ENCODE peak calls at places on chromosome 13, in four cellular contexts. U, I, Y and O are unnamed samples.

GRCh38 chr13:91375119-91375729 is 23.2 kb upstream of the GPC5 start:
- DNase-seq in U (no peak), I (peak), Y (no peak), O (peak)

GRCh38 chr13:94524407-94524806 is 44.9 kb upstream of the DCT start:
- DNase-seq in U (no peak), I (no peak), Y (no peak), O (no peak)

GRCh38 chr13:111166882-111167281 is 51.8 kb downstream of the ARHGEF7 start:
- DNase-seq in U (no peak), I (no peak), Y (no peak), O (no peak)

GRCh38 chr13:96490590-96490989 is 400.7 kb downstream of the HS6ST3 start:
- DNase-seq in U (no peak), I (no peak), Y (no peak), O (no peak)

GRCh38 chr13:51524846-51525566 is 59.3 kb upstream of the WDFY2 start:
- DNase-seq in U (peak), I (no peak), Y (no peak), O (no peak)

GRCh38 chr13:75195479-75196111 is 286.4 kb downstream of the TBC1D4 start:
- DNase-seq in U (no peak), I (no peak), Y (no peak), O (no peak)

GRCh38 chr13:105118577-105118976 is 1416.9 kb downstream of the EFNB2 start:
- DNase-seq in U (no peak), I (no peak), Y (no peak), O (no peak)

GRCh38 chr13:111865826-111866225 is 201.1 kb upstream of the SOX1 start:
- DNase-seq in U (no peak), I (no peak), Y (no peak), O (no peak)

GRCh38 chr13:108779308-108779707 is 149.9 kb downstream of the MYO16 start:
- DNase-seq in U (no peak), I (no peak), Y (no peak), O (no peak)

GRCh38 chr13:43123856-43124255 is 100.5 kb downstream of the DNAJC15 start:
- DNase-seq in U (no peak), I (no peak), Y (no peak), O (no peak)

GRCh38 chr13:63337921-63338320 is 1922.3 kb upstream of the PCDH20 start:
- DNase-seq in U (no peak), I (no peak), Y (no peak), O (no peak)

GRCh38 chr13:113585828-113586355 is 1.3 kb downstream of the TFDP1 start:
- DNase-seq in U (no peak), I (peak), Y (no peak), O (no peak)

GRCh38 chr13:113207890-113208423 is 512 bp downstream of the PCID2 start:
- DNase-seq in U (peak), I (peak), Y (no peak), O (no peak)

GRCh38 chr13:59391696-59392095 is 772.0 kb downstream of the DIAPH3 start:
- DNase-seq in U (peak), I (peak), Y (peak), O (peak)

GRCh38 chr13:113976711-113977684 is 3.1 kb upstream of the C13orf46 start:
- DNase-seq in U (peak), I (no peak), Y (no peak), O (no peak)

GRCh38 chr13:46962286-46962941 is 65.6 kb upstream of the HTR2A start:
- DNase-seq in U (peak), I (no peak), Y (no peak), O (peak)

GRCh38 chr13:75789451-75790197 is 153.5 kb downstream of the LMO7 start:
- DNase-seq in U (no peak), I (no peak), Y (no peak), O (no peak)

GRCh38 chr13:43303040-43303729 is 279.8 kb downstream of the DNAJC15 start:
- DNase-seq in U (peak), I (peak), Y (no peak), O (peak)

GRCh38 chr13:97849305-97849704 is 104.2 kb upstream of the IPO5 start:
- DNase-seq in U (peak), I (peak), Y (no peak), O (peak)

GRCh38 chr13:91358384-91358776 is 10.9 kb downstream of the MIR17HG start:
- DNase-seq in U (no peak), I (no peak), Y (no peak), O (peak)

GRCh38 chr13:22789027-22789593 is 391.7 kb upstream of the SGCG start:
- DNase-seq in U (no peak), I (no peak), Y (no peak), O (no peak)

GRCh38 chr13:32309812-32310706 is 5.1 kb downstream of the ZAR1L start:
- DNase-seq in U (peak), I (peak), Y (no peak), O (peak)

GRCh38 chr13:113547248-113547971 is 37.1 kb upstream of the TFDP1 start:
- DNase-seq in U (peak), I (no peak), Y (no peak), O (no peak)

GRCh38 chr13:59452189-59452588 is 711.5 kb downstream of the DIAPH3 start:
- DNase-seq in U (no peak), I (no peak), Y (no peak), O (no peak)

GRCh38 chr13:70668293-70668692 is 560.0 kb upstream of the KLHL1 start:
- DNase-seq in U (no peak), I (no peak), Y (no peak), O (no peak)

GRCh38 chr13:108679989-108680388 is 50.6 kb downstream of the MYO16 start:
- DNase-seq in U (no peak), I (no peak), Y (no peak), O (no peak)

GRCh38 chr13:46172531-46172991 is 9.4 kb downstream of the LCP1 start:
- DNase-seq in U (no peak), I (peak), Y (no peak), O (peak)

GRCh38 chr13:110233181-110233641 is 73.7 kb downstream of the COL4A1 start:
- DNase-seq in U (peak), I (no peak), Y (no peak), O (no peak)